ENCODE peak calls at places on chromosomes 6 and 20, in eight cellular contexts. G is mammary epithelial cell, Q is neural crest cell, Z is T-cell, B is choroid plexus epithelial cell, X is HTR-8/SVneo, A is CD14-positive monocyte, Y is breast epithelium. K is an unnamed sample.

GRCh38 chr20:699811-700338 is 24.3 kb upstream of the SCRT2 start:
- DNase-seq in G (no peak), Q (no peak), Z (no peak), B (no peak), X (no peak), A (no peak), Y (no peak), K (no peak)

GRCh38 chr6:80523531-80523970 is 417.1 kb downstream of the BCKDHB start:
- DNase-seq in G (no peak), Q (no peak), Z (no peak), B (peak; percentile 42), X (no peak), A (no peak), Y (no peak), K (no peak)

GRCh38 chr20:34887023-34887422 is 10.6 kb downstream of the ACSS2 start:
- DNase-seq in G (no peak), Q (no peak), Z (no peak), B (no peak), X (no peak), A (no peak), Y (no peak), K (no peak)

GRCh38 chr6:154370545-154370944 is 13.9 kb upstream of the IPCEF1 start:
- DNase-seq in G (peak; percentile 14), Q (no peak), Z (peak; percentile 17), B (peak; percentile 60), X (peak; percentile 27), A (no peak), Y (no peak), K (no peak)

GRCh38 chr6:81697564-81697963 is 54.9 kb downstream of the TENT5A start:
- DNase-seq in G (no peak), Q (no peak), Z (no peak), B (peak; percentile 49), X (no peak), A (no peak), Y (no peak), K (no peak)

GRCh38 chr6:6599468-6599873 is 11.0 kb downstream of the LY86 start:
- DNase-seq in G (no peak), Q (no peak), Z (no peak), B (no peak), X (no peak), A (no peak), Y (no peak), K (peak; percentile 59)

GRCh38 chr6:28643017-28643740 is 117.5 kb downstream of the GPX5 start:
- DNase-seq in G (peak; percentile 86), Q (peak; percentile 36), Z (no peak), B (peak; percentile 80), X (no peak), A (no peak), Y (no peak), K (no peak)

GRCh38 chr6:38502423-38502822 is 137.3 kb downstream of the BTBD9 start:
- DNase-seq in G (no peak), Q (no peak), Z (no peak), B (no peak), X (no peak), A (no peak), Y (no peak), K (no peak)

GRCh38 chr6:33075568-33076405 is at the start of gene HLA-DPB1:
- DNase-seq in G (peak; percentile 56), Q (no peak), Z (peak; percentile 60), B (peak; percentile 81), X (peak; percentile 66), A (no peak), Y (no peak), K (no peak)

GRCh38 chr6:90107721-90108364 is 188.8 kb downstream of the BACH2 start:
- DNase-seq in G (peak; percentile 41), Q (no peak), Z (no peak), B (no peak), X (no peak), A (no peak), Y (no peak), K (no peak)

GRCh38 chr6:150534514-150534913 is 65.2 kb upstream of the PLEKHG1 start:
- DNase-seq in G (no peak), Q (no peak), Z (no peak), B (no peak), X (no peak), A (no peak), Y (no peak), K (no peak)

GRCh38 chr20:13543783-13544182 is 94.9 kb downstream of the TASP1 start:
- DNase-seq in G (no peak), Q (no peak), Z (no peak), B (no peak), X (no peak), A (no peak), Y (no peak), K (no peak)

GRCh38 chr6:104638841-104639290 is 220.9 kb downstream of the HACE1 start:
- DNase-seq in G (no peak), Q (no peak), Z (no peak), B (peak; percentile 75), X (no peak), A (no peak), Y (no peak), K (no peak)

GRCh38 chr20:53187402-53187801 is 215.2 kb downstream of the TSHZ2 start:
- DNase-seq in G (no peak), Q (no peak), Z (no peak), B (no peak), X (no peak), A (no peak), Y (no peak), K (no peak)

GRCh38 chr6:132790450-132790849 is 8.0 kb downstream of the SLC18B1 start:
- DNase-seq in G (no peak), Q (no peak), Z (no peak), B (no peak), X (no peak), A (no peak), Y (no peak), K (no peak)

GRCh38 chr20:62133051-62133845 is 9.9 kb downstream of the PSMA7 start:
- DNase-seq in G (no peak), Q (no peak), Z (no peak), B (peak; percentile 44), X (no peak), A (peak; percentile 65), Y (no peak), K (no peak)

GRCh38 chr6:20159781-20160540 is 52.3 kb downstream of the MBOAT1 start:
- DNase-seq in G (no peak), Q (no peak), Z (no peak), B (peak; percentile 21), X (no peak), A (no peak), Y (no peak), K (peak; percentile 49)

GRCh38 chr20:32485770-32486248 is 99.3 kb downstream of the NOL4L start:
- DNase-seq in G (no peak), Q (no peak), Z (no peak), B (no peak), X (no peak), A (no peak), Y (no peak), K (no peak)

GRCh38 chr6:27293436-27294152 is 18.5 kb downstream of the POM121L2 start:
- DNase-seq in G (peak; percentile 57), Q (peak; percentile 55), Z (no peak), B (peak; percentile 74), X (no peak), A (no peak), Y (no peak), K (no peak)

GRCh38 chr6:157769776-157770430 is 53.1 kb upstream of the SNX9 start:
- DNase-seq in G (no peak), Q (no peak), Z (no peak), B (no peak), X (no peak), A (no peak), Y (no peak), K (no peak)

GRCh38 chr6:74932214-74932923 is 273.5 kb downstream of the COL12A1 start:
- DNase-seq in G (no peak), Q (no peak), Z (no peak), B (no peak), X (no peak), A (no peak), Y (no peak), K (no peak)

GRCh38 chr20:7858851-7859250 is 81.4 kb downstream of the HAO1 start:
- DNase-seq in G (no peak), Q (no peak), Z (no peak), B (no peak), X (no peak), A (no peak), Y (no peak), K (no peak)

GRCh38 chr20:57428611-57429496 is 37.7 kb downstream of the RBM38 start:
- DNase-seq in G (no peak), Q (no peak), Z (no peak), B (no peak), X (no peak), A (no peak), Y (no peak), K (peak; percentile 62)

GRCh38 chr6:111793711-111794111 is 79.5 kb downstream of the FYN start:
- DNase-seq in G (no peak), Q (no peak), Z (peak; percentile 61), B (no peak), X (no peak), A (no peak), Y (no peak), K (peak; percentile 43)

GRCh38 chr6:24356310-24357035 is 1.4 kb downstream of the DCDC2 start:
- DNase-seq in G (no peak), Q (no peak), Z (no peak), B (no peak), X (no peak), A (no peak), Y (no peak), K (no peak)

GRCh38 chr6:72953901-72954494 is 271.3 kb downstream of the KHDC1L start:
- DNase-seq in G (peak; percentile 73), Q (no peak), Z (no peak), B (peak; percentile 66), X (no peak), A (no peak), Y (no peak), K (no peak)

GRCh38 chr20:15673206-15673605 is 900.0 kb downstream of the KIF16B start:
- DNase-seq in G (peak; percentile 53), Q (no peak), Z (no peak), B (peak; percentile 64), X (peak; percentile 3), A (no peak), Y (no peak), K (no peak)

GRCh38 chr20:33522256-33522820 is 32.4 kb downstream of the CBFA2T2 start:
- DNase-seq in G (no peak), Q (no peak), Z (no peak), B (peak; percentile 5), X (no peak), A (no peak), Y (no peak), K (no peak)

K was measured in left lung.